ENCODE peak calls at places on chromosomes 16 and 17, in five cellular contexts. One of them, this sample, is unnamed.

GRCh38 chr17:46837521-46837920 is 13.9 kb upstream of the WNT9B start:
- DNase-seq in endothelial cell: no peak
- DNase-seq in MM.1S: no peak
- DNase-seq in activated T-helper 2 cell treated with anti-CD3 and anti-CD28 coated beads, Interferon-gamma antibody, Interleukin-2, Interleukin-4, amounts not matched to agents 10 μg/mL and 5 μg/mL and 100 μg/mL, durations not matched to agents 14 hours and 24 hours and 36 hours: no peak
- DNase-seq in GM04504: no peak
- DNase-seq in this sample: no peak

GRCh38 chr16:51248217-51248616 is 97.1 kb upstream of the SALL1 start:
- DNase-seq in endothelial cell: no peak
- DNase-seq in MM.1S: no peak
- DNase-seq in activated T-helper 2 cell treated with anti-CD3 and anti-CD28 coated beads, Interferon-gamma antibody, Interleukin-2, Interleukin-4, amounts not matched to agents 10 μg/mL and 5 μg/mL and 100 μg/mL, durations not matched to agents 14 hours and 24 hours and 36 hours: no peak
- DNase-seq in GM04504: no peak
- DNase-seq in this sample: no peak

GRCh38 chr17:29664743-29665479 is 42.2 kb upstream of the CORO6 start:
- DNase-seq in endothelial cell: no peak
- DNase-seq in MM.1S: no peak
- DNase-seq in activated T-helper 2 cell treated with anti-CD3 and anti-CD28 coated beads, Interferon-gamma antibody, Interleukin-2, Interleukin-4, amounts not matched to agents 10 μg/mL and 5 μg/mL and 100 μg/mL, durations not matched to agents 14 hours and 24 hours and 36 hours: no peak
- DNase-seq in GM04504: peak
- DNase-seq in this sample: peak

GRCh38 chr17:12133183-12133582 is 112.5 kb downstream of the MAP2K4 start:
- DNase-seq in endothelial cell: no peak
- DNase-seq in MM.1S: no peak
- DNase-seq in activated T-helper 2 cell treated with anti-CD3 and anti-CD28 coated beads, Interferon-gamma antibody, Interleukin-2, Interleukin-4, amounts not matched to agents 10 μg/mL and 5 μg/mL and 100 μg/mL, durations not matched to agents 14 hours and 24 hours and 36 hours: no peak
- DNase-seq in GM04504: no peak
- DNase-seq in this sample: peak

GRCh38 chr16:77307764-77308561 is 108.8 kb downstream of the SYCE1L start:
- DNase-seq in endothelial cell: no peak
- DNase-seq in MM.1S: peak
- DNase-seq in activated T-helper 2 cell treated with anti-CD3 and anti-CD28 coated beads, Interferon-gamma antibody, Interleukin-2, Interleukin-4, amounts not matched to agents 10 μg/mL and 5 μg/mL and 100 μg/mL, durations not matched to agents 14 hours and 24 hours and 36 hours: no peak
- DNase-seq in GM04504: peak
- DNase-seq in this sample: peak

GRCh38 chr17:57243171-57243622 is 13.1 kb upstream of the MSI2 start:
- DNase-seq in endothelial cell: peak
- DNase-seq in MM.1S: peak
- DNase-seq in activated T-helper 2 cell treated with anti-CD3 and anti-CD28 coated beads, Interferon-gamma antibody, Interleukin-2, Interleukin-4, amounts not matched to agents 10 μg/mL and 5 μg/mL and 100 μg/mL, durations not matched to agents 14 hours and 24 hours and 36 hours: peak
- DNase-seq in GM04504: peak
- DNase-seq in this sample: peak

GRCh38 chr17:66673668-66674276 is 161.1 kb upstream of the CACNG5 start:
- DNase-seq in endothelial cell: peak
- DNase-seq in MM.1S: peak
- DNase-seq in activated T-helper 2 cell treated with anti-CD3 and anti-CD28 coated beads, Interferon-gamma antibody, Interleukin-2, Interleukin-4, amounts not matched to agents 10 μg/mL and 5 μg/mL and 100 μg/mL, durations not matched to agents 14 hours and 24 hours and 36 hours: no peak
- DNase-seq in GM04504: peak
- DNase-seq in this sample: peak

GRCh38 chr16:69917739-69918138 is 33.4 kb upstream of the CLEC18A start:
- DNase-seq in endothelial cell: no peak
- DNase-seq in MM.1S: no peak
- DNase-seq in activated T-helper 2 cell treated with anti-CD3 and anti-CD28 coated beads, Interferon-gamma antibody, Interleukin-2, Interleukin-4, amounts not matched to agents 10 μg/mL and 5 μg/mL and 100 μg/mL, durations not matched to agents 14 hours and 24 hours and 36 hours: no peak
- DNase-seq in GM04504: peak
- DNase-seq in this sample: peak

GRCh38 chr16:50261160-50261706 is 5.1 kb upstream of the ADCY7 start:
- DNase-seq in endothelial cell: no peak
- DNase-seq in MM.1S: no peak
- DNase-seq in activated T-helper 2 cell treated with anti-CD3 and anti-CD28 coated beads, Interferon-gamma antibody, Interleukin-2, Interleukin-4, amounts not matched to agents 10 μg/mL and 5 μg/mL and 100 μg/mL, durations not matched to agents 14 hours and 24 hours and 36 hours: no peak
- DNase-seq in GM04504: no peak
- DNase-seq in this sample: no peak

GRCh38 chr17:15649861-15650391 is 30.4 kb upstream of the FBXW10B start:
- DNase-seq in endothelial cell: no peak
- DNase-seq in MM.1S: no peak
- DNase-seq in activated T-helper 2 cell treated with anti-CD3 and anti-CD28 coated beads, Interferon-gamma antibody, Interleukin-2, Interleukin-4, amounts not matched to agents 10 μg/mL and 5 μg/mL and 100 μg/mL, durations not matched to agents 14 hours and 24 hours and 36 hours: no peak
- DNase-seq in GM04504: no peak
- DNase-seq in this sample: peak

GRCh38 chr17:18040287-18040858 is 1.2 kb downstream of the GID4 start:
- DNase-seq in endothelial cell: no peak
- DNase-seq in MM.1S: no peak
- DNase-seq in activated T-helper 2 cell treated with anti-CD3 and anti-CD28 coated beads, Interferon-gamma antibody, Interleukin-2, Interleukin-4, amounts not matched to agents 10 μg/mL and 5 μg/mL and 100 μg/mL, durations not matched to agents 14 hours and 24 hours and 36 hours: no peak
- DNase-seq in GM04504: no peak
- DNase-seq in this sample: no peak

GRCh38 chr17:34504814-34505484 is 74.4 kb upstream of the TMEM132E start:
- DNase-seq in endothelial cell: no peak
- DNase-seq in MM.1S: peak
- DNase-seq in activated T-helper 2 cell treated with anti-CD3 and anti-CD28 coated beads, Interferon-gamma antibody, Interleukin-2, Interleukin-4, amounts not matched to agents 10 μg/mL and 5 μg/mL and 100 μg/mL, durations not matched to agents 14 hours and 24 hours and 36 hours: no peak
- DNase-seq in GM04504: no peak
- DNase-seq in this sample: no peak

GRCh38 chr17:50266384-50267073 is 7.7 kb upstream of the TMEM92 start:
- DNase-seq in endothelial cell: no peak
- DNase-seq in MM.1S: no peak
- DNase-seq in activated T-helper 2 cell treated with anti-CD3 and anti-CD28 coated beads, Interferon-gamma antibody, Interleukin-2, Interleukin-4, amounts not matched to agents 10 μg/mL and 5 μg/mL and 100 μg/mL, durations not matched to agents 14 hours and 24 hours and 36 hours: no peak
- DNase-seq in GM04504: peak
- DNase-seq in this sample: peak